ENCODE peak calls at places on chromosomes 11 and 22, in nine cellular contexts. O, P, I, H, Z, K, D, N and T are unnamed samples.

GRCh38 chr11:120125509-120125908 is 12.4 kb downstream of the TRIM29 start:
- DNase-seq in H (no peak), I (no peak), P (no peak), O (no peak), K (no peak), N (no peak), Z (no peak), D (no peak), T (no peak)

GRCh38 chr22:43203471-43203981 is 16.6 kb upstream of the TTLL12 start:
- DNase-seq in O (no peak), P (peak; percentile 59), H (no peak), N (no peak), Z (no peak), D (no peak), I (no peak), K (no peak), T (no peak)

GRCh38 chr11:78030429-78031325 is 7.6 kb upstream of the KCTD14 start:
- DNase-seq in P (no peak), N (peak; percentile 16), D (peak; percentile 77), H (peak; percentile 91), K (no peak), Z (no peak), O (no peak), I (no peak), T (peak; percentile 94)

GRCh38 chr11:83852012-83852411 is 565.8 kb upstream of the CCDC90B start:
- DNase-seq in I (no peak), N (no peak), D (no peak), H (no peak), O (no peak), P (no peak), K (no peak), Z (no peak), T (no peak)

GRCh38 chr11:83284501-83285051 is 1.6 kb downstream of the CCDC90B start:
- DNase-seq in O (no peak), N (no peak), P (no peak), K (no peak), Z (no peak), I (no peak), D (no peak), H (no peak), T (peak; percentile 90)

GRCh38 chr11:17496406-17496805 is 19.8 kb upstream of the ABCC8 start:
- DNase-seq in I (no peak), P (no peak), K (no peak), Z (no peak), N (no peak), O (no peak), D (no peak), H (no peak), T (no peak)

GRCh38 chr11:116162086-116162485 is 610.7 kb downstream of the BUD13 start:
- DNase-seq in D (no peak), N (no peak), I (no peak), P (no peak), O (no peak), Z (no peak), H (no peak), K (no peak), T (no peak)

GRCh38 chr11:104668797-104669463 is 229.3 kb downstream of the CASP12 start:
- DNase-seq in Z (no peak), D (no peak), P (no peak), H (no peak), N (no peak), O (no peak), I (peak; percentile 22), K (no peak), T (no peak)

GRCh38 chr22:26471522-26471921 is 12.1 kb downstream of the HPS4 start:
- DNase-seq in N (no peak), O (no peak), D (no peak), I (no peak), Z (no peak), H (no peak), P (no peak), K (no peak), T (peak; percentile 61)

GRCh38 chr11:128568166-128568778 is 19.1 kb downstream of the ETS1 start:
- DNase-seq in H (no peak), K (no peak), O (no peak), P (peak; percentile 35), Z (no peak), N (no peak), I (no peak), D (peak; percentile 81), T (no peak)

GRCh38 chr22:20238567-20239062 is 29.5 kb downstream of the RTN4R start:
- DNase-seq in P (peak; percentile 64), D (no peak), O (peak; percentile 38), Z (peak; percentile 26), N (no peak), K (peak; percentile 73), H (peak; percentile 47), I (no peak), T (peak; percentile 85)

GRCh38 chr11:117876341-117877119 is at the start of gene FXYD6:
- DNase-seq in D (no peak), H (no peak), Z (no peak), N (no peak), I (no peak), K (no peak), P (peak; percentile 78), O (peak; percentile 85), T (peak; percentile 86)

GRCh38 chr11:130846606-130847005 is 69.7 kb downstream of the SNX19 start:
- DNase-seq in I (no peak), O (no peak), P (no peak), Z (no peak), K (no peak), D (no peak), H (no peak), N (no peak), T (no peak)